ENCODE peak calls at places on chromosome 7, in nine cellular contexts. T is smooth muscle cell of the brain vasculature; A is CD8-positive, alpha-beta memory T cell; Y is GM19239; W is GM04504; S is B cell; R is mucosa of descending colon; F is activated CD8-positive, alpha-beta memory T cell treated with anti-CD3 and anti-CD28 coated beads for 48 hours; C is GOT3. M is an unnamed sample.

GRCh38 chr7:112962815-112963214 is 123.8 kb downstream of the GPR85 start:
- DNase-seq in W (no peak), F (no peak), T (no peak), C (no peak), S (no peak), R (no peak), Y (no peak), A (no peak), M (no peak)

GRCh38 chr7:128266891-128267839 is 26.1 kb downstream of the LEP start:
- DNase-seq in F (no peak), W (peak), Y (no peak), S (no peak), T (peak), A (no peak), R (peak), C (peak), M (no peak)

GRCh38 chr7:117072620-117073118 is 119.4 kb downstream of the ST7 start:
- DNase-seq in T (peak), W (no peak), F (no peak), A (no peak), R (peak), C (no peak), S (no peak), Y (no peak), M (no peak)

GRCh38 chr7:101386558-101387199 is 24.0 kb downstream of the COL26A1 start:
- DNase-seq in Y (no peak), W (no peak), C (no peak), R (no peak), A (no peak), S (no peak), F (no peak), T (no peak), M (no peak)

GRCh38 chr7:100556541-100556940 is 17.2 kb downstream of the SAP25 start:
- DNase-seq in T (no peak), C (no peak), R (no peak), Y (no peak), S (no peak), W (peak), F (no peak), A (no peak), M (no peak)

GRCh38 chr7:371119-371778 is 81.3 kb downstream of the FOXL3 start:
- DNase-seq in S (no peak), R (peak), C (no peak), A (no peak), W (no peak), Y (peak), T (no peak), F (no peak), M (no peak)

GRCh38 chr7:85125160-85125559 is 61.7 kb downstream of the SEMA3D start:
- DNase-seq in F (no peak), Y (no peak), W (no peak), T (no peak), S (no peak), R (no peak), C (no peak), A (no peak), M (no peak)

GRCh38 chr7:108294595-108294994 is 161.6 kb downstream of the NRCAM start:
- DNase-seq in S (peak), R (no peak), F (no peak), Y (peak), A (no peak), W (no peak), T (no peak), C (no peak), M (peak)

GRCh38 chr7:23713285-23714235 is 3.5 kb downstream of the STK31 start:
- DNase-seq in W (peak), S (no peak), Y (no peak), A (no peak), R (no peak), C (no peak), F (no peak), T (no peak), M (no peak)

GRCh38 chr7:6402041-6402440 is 45.7 kb downstream of the DAGLB start:
- DNase-seq in A (no peak), T (no peak), F (no peak), Y (no peak), W (no peak), R (no peak), C (no peak), S (no peak), M (no peak)

GRCh38 chr7:101996131-101996691 is 178.8 kb downstream of the CUX1 start:
- DNase-seq in W (no peak), F (no peak), C (no peak), S (no peak), R (no peak), A (no peak), T (no peak), Y (no peak), M (no peak)

GRCh38 chr7:106757846-106758245 is 96.9 kb upstream of the CCDC71L start:
- DNase-seq in S (no peak), A (no peak), C (no peak), R (peak), T (no peak), F (no peak), W (peak), Y (no peak), M (no peak)

GRCh38 chr7:147524726-147525245 is 1065.8 kb upstream of the C7orf33 start:
- DNase-seq in Y (no peak), W (no peak), S (no peak), A (no peak), R (no peak), T (no peak), F (no peak), C (no peak), M (no peak)

GRCh38 chr7:5652829-5653228 is 128.6 kb downstream of the RNF216 start:
- DNase-seq in Y (no peak), C (no peak), A (no peak), R (no peak), T (no peak), W (no peak), S (no peak), F (no peak), M (no peak)

GRCh38 chr7:30468791-30469190 is 9.8 kb downstream of the NOD1 start:
- DNase-seq in R (no peak), F (no peak), T (no peak), S (no peak), C (no peak), A (no peak), W (no peak), Y (no peak), M (no peak)

GRCh38 chr7:1040790-1041189 is 3.6 kb upstream of the GPR146 start:
- DNase-seq in F (no peak), S (no peak), Y (no peak), A (no peak), R (no peak), C (no peak), T (peak), W (peak), M (no peak)

GRCh38 chr7:143443153-143443552 is at the start of gene TAS2R60:
- DNase-seq in R (no peak), S (no peak), T (no peak), W (no peak), A (no peak), C (no peak), F (no peak), Y (no peak), M (no peak)

GRCh38 chr7:111364413-111364812 is 197.9 kb downstream of the IMMP2L start:
- DNase-seq in A (no peak), S (no peak), C (no peak), W (no peak), R (no peak), F (no peak), T (no peak), Y (no peak), M (no peak)

GRCh38 chr7:51878869-51879268 is 562.3 kb upstream of the COBL start:
- DNase-seq in W (no peak), Y (no peak), S (no peak), A (no peak), C (no peak), R (no peak), F (no peak), T (no peak), M (no peak)

GRCh38 chr7:77266162-77266807 is 66.7 kb upstream of the FGL2 start:
- DNase-seq in W (no peak), T (no peak), A (no peak), C (no peak), R (no peak), Y (no peak), S (no peak), F (no peak), M (peak)

GRCh38 chr7:32587431-32587948 is 92.2 kb downstream of the AVL9 start:
- DNase-seq in S (no peak), C (no peak), F (no peak), R (no peak), T (no peak), W (peak), A (no peak), Y (no peak), M (no peak)

GRCh38 chr7:50957427-50957826 is 174.7 kb upstream of the GRB10 start:
- DNase-seq in C (no peak), A (no peak), S (no peak), F (no peak), T (no peak), R (no peak), Y (no peak), W (no peak), M (no peak)

GRCh38 chr7:107998150-107998549 is 4.8 kb downstream of the LAMB1 start:
- DNase-seq in T (no peak), R (no peak), C (no peak), S (no peak), F (no peak), W (no peak), Y (no peak), A (no peak), M (no peak)

GRCh38 chr7:135200824-135201331 is 10.4 kb downstream of the WDR91 start:
- DNase-seq in S (no peak), C (no peak), W (no peak), T (no peak), R (no peak), Y (no peak), A (no peak), F (no peak), M (no peak)

GRCh38 chr7:151727579-151728285 is 149.2 kb downstream of the PRKAG2 start:
- DNase-seq in F (no peak), R (peak), C (peak), A (no peak), S (peak), Y (no peak), T (no peak), W (peak), M (peak)

GRCh38 chr7:36119005-36119711 is 33.9 kb upstream of the EEPD1 start:
- DNase-seq in S (no peak), C (peak), T (peak), Y (no peak), W (peak), A (no peak), F (no peak), R (peak), M (no peak)

GRCh38 chr7:108442039-108442568 is 14.1 kb downstream of the NRCAM start:
- DNase-seq in C (no peak), T (no peak), Y (no peak), A (no peak), W (no peak), F (no peak), S (no peak), R (no peak), M (no peak)

GRCh38 chr7:22671177-22671879 is 55.7 kb upstream of the IL6 start:
- DNase-seq in C (no peak), R (no peak), W (no peak), S (no peak), F (no peak), Y (no peak), T (no peak), A (no peak), M (no peak)

GRCh38 chr7:92836489-92837213 is at the start of gene CDK6:
- DNase-seq in R (peak), C (peak), S (peak), W (peak), A (peak), F (peak), Y (no peak), T (no peak), M (peak)

GRCh38 chr7:110774066-110774465 is 316.9 kb upstream of the LRRN3 start:
- DNase-seq in W (no peak), F (no peak), A (no peak), Y (no peak), C (no peak), R (no peak), T (no peak), S (no peak), M (no peak)

GRCh38 chr7:116706668-116707126 is 34.7 kb downstream of the MET start:
- DNase-seq in Y (no peak), R (peak), C (no peak), F (no peak), S (no peak), A (no peak), W (no peak), T (no peak), M (no peak)

GRCh38 chr7:121480566-121481335 is 84.6 kb upstream of the FAM3C start:
- DNase-seq in F (no peak), S (no peak), A (no peak), T (no peak), R (no peak), W (no peak), C (no peak), Y (no peak), M (no peak)

GRCh38 chr7:138575897-138576428 is 115.9 kb downstream of the TRIM24 start:
- DNase-seq in W (no peak), C (no peak), R (no peak), T (no peak), A (no peak), F (no peak), S (no peak), Y (no peak), M (no peak)

GRCh38 chr7:144437370-144438191 is 34.1 kb upstream of the NOBOX start:
- DNase-seq in W (peak), C (no peak), A (peak), T (peak), F (peak), S (no peak), R (peak), Y (no peak), M (peak)

GRCh38 chr7:136049818-136050461 is 72.8 kb upstream of the MTPN start:
- DNase-seq in C (no peak), R (no peak), S (no peak), T (no peak), F (no peak), Y (no peak), A (no peak), W (no peak), M (no peak)

M was measured in GM20000.